ENCODE peak calls at places on chromosomes 5 and 9, in nine cellular contexts. B is AG04450; N is SK-N-SH; Q is fibroblast of pulmonary artery; C is nephron progenitor cell; F is fibroblast of the aortic adventitia; I is HFF-Myc; R is CD4-positive, alpha-beta T cell; K is sigmoid colon. G is an unnamed sample.

GRCh38 chr9:136825295-136826187 is 16.7 kb upstream of the AJM1 start:
- DNase-seq in Q (no peak), B (no peak), N (no peak), F (no peak), I (no peak), K (no peak), C (no peak), R (no peak), G (no peak)

GRCh38 chr5:177124486-177124991 is 9.0 kb upstream of the NSD1 start:
- DNase-seq in F (no peak), B (no peak), C (no peak), I (no peak), Q (no peak), N (no peak), K (no peak), R (no peak), G (no peak)

GRCh38 chr5:67934976-67935375 is 280.6 kb upstream of the PIK3R1 start:
- DNase-seq in K (no peak), N (no peak), R (no peak), B (no peak), I (no peak), F (no peak), Q (no peak), C (no peak), G (no peak)

GRCh38 chr5:155001523-155001922 is 12.0 kb upstream of the KIF4B start:
- DNase-seq in F (no peak), I (no peak), K (no peak), Q (no peak), C (no peak), N (no peak), R (no peak), B (no peak), G (no peak)

GRCh38 chr5:33257807-33258491 is 182.8 kb upstream of the TARS1 start:
- DNase-seq in I (peak; percentile 63), R (no peak), K (no peak), N (no peak), B (peak; percentile 34), C (no peak), F (peak; percentile 90), Q (peak; percentile 81), G (no peak)

GRCh38 chr9:89346703-89347102 is 28.4 kb downstream of the SECISBP2 start:
- DNase-seq in I (no peak), B (no peak), Q (no peak), R (no peak), K (no peak), C (no peak), F (no peak), N (no peak), G (no peak)

GRCh38 chr5:81924467-81924866 is 47.4 kb upstream of the ATG10 start:
- DNase-seq in K (no peak), Q (no peak), C (no peak), R (no peak), N (no peak), F (no peak), B (no peak), I (no peak), G (no peak)

GRCh38 chr5:23583081-23583480 is 75.7 kb downstream of the PRDM9 start:
- DNase-seq in I (no peak), F (no peak), Q (no peak), N (no peak), R (no peak), K (no peak), B (no peak), C (no peak), G (no peak)

GRCh38 chr5:121988443-121988842 is 26.7 kb downstream of the SRFBP1 start:
- DNase-seq in N (no peak), F (no peak), Q (no peak), I (no peak), B (no peak), K (no peak), C (no peak), R (no peak), G (no peak)

GRCh38 chr5:167573274-167574127 is 717.9 kb upstream of the WWC1 start:
- DNase-seq in F (peak; percentile 50), C (peak; percentile 52), I (no peak), R (no peak), Q (peak; percentile 55), K (no peak), N (peak; percentile 20), B (peak; percentile 1), G (no peak)

GRCh38 chr5:133425183-133425582 is 187.2 kb downstream of the FSTL4 start:
- DNase-seq in R (no peak), C (no peak), B (no peak), N (no peak), F (no peak), K (no peak), I (no peak), Q (no peak), G (no peak)

GRCh38 chr5:14035859-14036440 is 91.5 kb upstream of the DNAH5 start:
- DNase-seq in Q (peak; percentile 97), N (no peak), C (no peak), I (peak; percentile 99), K (no peak), R (no peak), B (peak; percentile 99), F (peak; percentile 95), G (no peak)

GRCh38 chr9:5714501-5715401 is 85.8 kb downstream of the RIC1 start:
- DNase-seq in I (no peak), K (no peak), R (no peak), C (no peak), N (no peak), B (no peak), Q (peak; percentile 38), F (peak; percentile 39), G (no peak)
- TF ChIP-seq CTCF in I (peak; percentile 34), K (no peak), R (peak; percentile 22), C (peak; percentile 42), N (peak; percentile 49), B (peak; percentile 48), Q (peak; percentile 56), F (peak; percentile 42), G (no peak)

GRCh38 chr9:127452481-127453092 is 1.3 kb downstream of the LRSAM1 start:
- DNase-seq in R (no peak), N (peak; percentile 68), I (peak; percentile 22), K (peak; percentile 94), Q (peak; percentile 43), B (no peak), C (no peak), F (peak; percentile 82), G (no peak)
- TF ChIP-seq CTCF in R (no peak), N (no peak), I (no peak), K (no peak), Q (no peak), B (no peak), C (no peak), F (no peak), G (no peak)

GRCh38 chr9:128192601-128193371 is 1.4 kb upstream of the CIZ1 start:
- DNase-seq in B (no peak), R (no peak), F (peak; percentile 89), I (peak; percentile 83), N (peak; percentile 90), K (peak; percentile 93), C (no peak), Q (peak; percentile 88), G (peak; percentile 60)
- TF ChIP-seq CTCF in B (no peak), R (peak; percentile 43), F (no peak), I (no peak), N (peak; percentile 55), K (no peak), C (no peak), Q (no peak), G (no peak)

GRCh38 chr5:76585783-76586217 is 37.4 kb downstream of the F2RL2 start:
- DNase-seq in N (no peak), B (no peak), C (no peak), K (no peak), R (no peak), I (no peak), Q (no peak), F (no peak), G (no peak)

GRCh38 chr5:76586531-76586930 is 36.7 kb downstream of the F2RL2 start:
- DNase-seq in N (no peak), R (no peak), B (no peak), C (no peak), I (no peak), K (no peak), F (no peak), Q (no peak), G (no peak)

GRCh38 chr5:76580983-76581382 is 42.2 kb downstream of the F2RL2 start:
- DNase-seq in Q (no peak), I (no peak), F (no peak), K (no peak), N (no peak), C (no peak), B (no peak), R (no peak), G (no peak)

GRCh38 chr5:76582252-76583162 is 40.7 kb downstream of the F2RL2 start:
- DNase-seq in N (no peak), I (no peak), B (no peak), Q (peak; percentile 39), R (no peak), K (no peak), F (peak; percentile 79), C (no peak), G (no peak)

GRCh38 chr5:76583163-76584047 is 39.8 kb downstream of the F2RL2 start:
- DNase-seq in F (peak; percentile 65), R (no peak), B (no peak), Q (peak; percentile 65), I (no peak), N (no peak), K (no peak), C (no peak), G (no peak)
- TF ChIP-seq CTCF in F (peak; percentile 65), R (peak; percentile 71), B (peak; percentile 56), Q (peak; percentile 60), I (peak; percentile 21), N (peak; percentile 75), K (no peak), C (peak; percentile 21), G (no peak)

DNA sequence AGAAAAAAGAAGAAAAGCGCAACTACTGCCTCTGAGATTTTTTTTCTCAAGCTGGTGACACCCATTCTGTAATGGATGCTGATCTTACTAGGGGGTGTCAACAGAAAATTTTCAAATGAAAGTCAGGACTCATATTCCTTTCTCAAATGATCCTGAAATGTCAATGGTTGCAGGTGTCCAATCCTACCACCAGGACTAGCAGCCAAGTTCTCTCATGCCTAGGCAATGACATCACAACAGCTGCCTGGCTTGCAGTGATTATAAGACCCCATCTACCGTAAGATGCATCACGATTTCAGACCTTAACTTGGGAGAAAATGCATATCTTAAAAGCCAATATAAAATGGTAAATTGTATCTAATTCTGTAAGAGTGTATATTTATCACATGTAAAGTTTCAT is 104.6 kb downstream of the DENND1A start:
- DNase-seq in I (no peak), B (no peak), Q (peak; percentile 18), F (no peak), C (no peak), R (no peak), K (no peak), N (no peak), G (no peak)
- TF ChIP-seq CTCF in I (peak; percentile 23), B (peak; percentile 51), Q (peak; percentile 23), F (no peak), C (no peak), R (no peak), K (no peak), N (no peak), G (no peak)

DNA sequence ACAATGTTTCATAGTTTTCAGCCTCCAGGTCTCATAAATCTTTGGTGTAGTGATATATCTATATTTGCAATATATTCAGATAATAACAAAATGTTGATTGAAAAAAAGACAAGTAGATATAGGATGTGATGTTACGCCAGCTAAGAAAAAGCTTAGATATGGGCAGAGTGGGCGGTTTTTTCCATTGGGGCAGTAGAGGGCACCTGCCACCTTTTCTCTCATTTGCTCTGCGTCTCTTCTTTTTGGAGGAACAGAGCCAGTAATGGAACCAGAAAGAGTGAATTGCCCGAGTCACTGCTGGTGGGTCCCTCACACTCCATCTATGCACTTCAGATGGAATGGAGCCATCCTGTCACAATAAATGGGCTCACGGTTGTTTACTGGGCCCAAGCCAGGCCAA is 62.1 kb upstream of the FANCC start:
- DNase-seq in Q (no peak), R (peak; percentile 4), K (no peak), N (no peak), I (no peak), C (no peak), F (no peak), B (no peak), G (no peak)
- TF ChIP-seq CTCF in Q (no peak), R (peak; percentile 56), K (no peak), N (no peak), I (no peak), C (no peak), F (no peak), B (no peak), G (no peak)